ENCODE peak calls at places on chromosome 16, in four cellular contexts. Q, E, F and M are unnamed samples.

GRCh38 chr16:35431829-35432663 is 1972.6 kb downstream of the TP53TG3F start:
- DNase-seq in Q (no peak), E (peak; percentile 46), F (peak; percentile 57), M (no peak)

GRCh38 chr16:54430491-54431030 is 144.0 kb upstream of the IRX3 start:
- DNase-seq in E (no peak), F (no peak), Q (peak; percentile 69), M (no peak)

GRCh38 chr16:30660424-30661251 is 2.4 kb downstream of the FBRS start:
- DNase-seq in F (no peak), Q (no peak), E (no peak), M (no peak)

GRCh38 chr16:85995591-85996461 is 96.9 kb downstream of the IRF8 start:
- DNase-seq in Q (no peak), F (no peak), E (no peak), M (no peak)

GRCh38 chr16:29962344-29962994 is 590 bp downstream of the TMEM219 start:
- DNase-seq in Q (peak; percentile 33), F (no peak), E (peak; percentile 16), M (no peak)

GRCh38 chr16:14405611-14406537 is 224.2 kb downstream of the PARN start:
- DNase-seq in Q (peak; percentile 90), E (peak; percentile 90), F (peak; percentile 100), M (no peak)

GRCh38 chr16:50809561-50809960 is 67.7 kb downstream of the CYLD start:
- DNase-seq in E (no peak), F (no peak), Q (no peak), M (no peak)

GRCh38 chr16:10013364-10013763 is 168.9 kb downstream of the GRIN2A start:
- DNase-seq in E (no peak), F (no peak), Q (no peak), M (no peak)

GRCh38 chr16:27253526-27253930 is 15.0 kb downstream of the NSMCE1 start:
- DNase-seq in E (no peak), F (no peak), Q (no peak), M (no peak)

GRCh38 chr16:76910931-76911330 is 280.1 kb upstream of the MON1B start:
- DNase-seq in E (no peak), Q (no peak), F (no peak), M (no peak)

GRCh38 chr16:67936124-67936875 is at the start of gene PSMB10:
- DNase-seq in Q (peak; percentile 51), E (peak; percentile 62), F (peak; percentile 70), M (peak; percentile 67)

GRCh38 chr16:27439273-27440018 is 37.5 kb downstream of the IL21R start:
- DNase-seq in F (no peak), E (no peak), Q (no peak), M (no peak)

GRCh38 chr16:12539185-12539929 is 264.3 kb downstream of the CPPED1 start:
- DNase-seq in F (no peak), Q (no peak), E (no peak), M (no peak)

GRCh38 chr16:81431554-81432353 is 12.9 kb upstream of the CMIP start:
- DNase-seq in Q (peak; percentile 90), F (no peak), E (no peak), M (peak; percentile 42)

GRCh38 chr16:73240928-73241327 is 193.0 kb upstream of the ZFHX3 start:
- DNase-seq in Q (no peak), F (no peak), E (no peak), M (no peak)

GRCh38 chr16:79871906-79872305 is 271.4 kb upstream of the MAF start:
- DNase-seq in Q (no peak), F (no peak), E (no peak), M (no peak)

GRCh38 chr16:23145608-23146007 is 3.6 kb downstream of the USP31 start:
- DNase-seq in E (no peak), F (no peak), Q (no peak), M (no peak)

GRCh38 chr16:27318399-27319256 is 4.9 kb downstream of the IL4R start:
- DNase-seq in F (no peak), E (no peak), Q (no peak), M (peak; percentile 95)

GRCh38 chr16:52488837-52489289 is 58.1 kb downstream of the TOX3 start:
- DNase-seq in Q (peak; percentile 98), E (no peak), F (no peak), M (no peak)

GRCh38 chr16:17803625-17804410 is 333.1 kb upstream of the XYLT1 start:
- DNase-seq in E (no peak), F (no peak), Q (no peak), M (no peak)
- TF ChIP-seq GABPA in E (no peak), F (no peak), Q (no peak), M (no peak)

GRCh38 chr16:56426585-56426984 is 1.2 kb upstream of the AMFR start:
- DNase-seq in F (no peak), E (no peak), Q (no peak), M (no peak)
- TF ChIP-seq GABPA in F (no peak), E (no peak), Q (no peak), M (no peak)

DNA sequence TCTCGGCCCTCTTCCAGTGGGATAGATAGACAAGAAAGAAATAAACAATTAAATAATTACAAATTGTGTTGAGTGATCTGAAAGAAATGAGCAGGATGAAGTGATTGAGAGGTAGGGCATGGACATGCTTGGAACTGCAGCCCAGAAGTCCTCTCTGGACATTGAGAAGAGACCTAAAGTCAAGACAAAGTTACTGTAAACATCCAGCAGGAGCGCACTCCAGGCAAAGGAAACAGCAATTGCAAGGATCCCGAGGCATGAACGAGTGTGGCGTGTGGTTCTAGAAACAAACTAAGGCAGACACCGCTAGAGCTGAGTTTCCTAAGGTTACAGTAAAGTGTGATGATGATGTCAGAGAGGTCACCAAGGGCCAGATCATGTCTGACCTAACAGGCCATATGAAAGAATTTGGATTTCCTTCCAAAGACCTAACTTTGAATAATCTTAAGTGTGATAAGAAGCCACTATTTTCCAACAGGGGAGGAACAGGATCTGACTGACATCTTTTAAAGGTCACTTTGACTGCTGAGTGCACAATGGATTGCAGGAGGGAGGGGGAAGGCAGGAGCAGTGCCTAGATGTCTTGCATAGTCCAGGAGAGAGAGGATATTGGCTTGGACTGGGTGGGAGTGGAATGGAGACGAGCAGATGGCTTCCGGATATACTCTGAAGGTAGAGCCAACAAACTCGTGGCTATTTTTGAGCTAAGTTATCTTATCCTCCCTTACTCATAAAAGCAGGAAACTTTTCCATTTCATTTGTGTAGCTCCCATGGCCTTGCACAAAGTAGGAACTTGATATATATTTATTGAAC is 19.0 kb downstream of the ABCC12 start:
- DNase-seq in Q (no peak), E (no peak), F (no peak), M (no peak)
- TF ChIP-seq GABPA in Q (no peak), E (no peak), F (no peak), M (no peak)

GRCh38 chr16:11354733-11355574 is 9.7 kb downstream of the RMI2 start:
- DNase-seq in F (no peak), Q (no peak), E (no peak), M (no peak)

GRCh38 chr16:11354407-11354732 is 9.1 kb downstream of the RMI2 start:
- DNase-seq in E (no peak), F (no peak), Q (no peak), M (no peak)

GRCh38 chr16:11358531-11358930 is 13.3 kb downstream of the RMI2 start:
- DNase-seq in F (no peak), E (no peak), Q (no peak), M (no peak)

GRCh38 chr16:11355862-11356261 is 10.6 kb downstream of the RMI2 start:
- DNase-seq in Q (no peak), E (no peak), F (no peak), M (no peak)

DNA sequence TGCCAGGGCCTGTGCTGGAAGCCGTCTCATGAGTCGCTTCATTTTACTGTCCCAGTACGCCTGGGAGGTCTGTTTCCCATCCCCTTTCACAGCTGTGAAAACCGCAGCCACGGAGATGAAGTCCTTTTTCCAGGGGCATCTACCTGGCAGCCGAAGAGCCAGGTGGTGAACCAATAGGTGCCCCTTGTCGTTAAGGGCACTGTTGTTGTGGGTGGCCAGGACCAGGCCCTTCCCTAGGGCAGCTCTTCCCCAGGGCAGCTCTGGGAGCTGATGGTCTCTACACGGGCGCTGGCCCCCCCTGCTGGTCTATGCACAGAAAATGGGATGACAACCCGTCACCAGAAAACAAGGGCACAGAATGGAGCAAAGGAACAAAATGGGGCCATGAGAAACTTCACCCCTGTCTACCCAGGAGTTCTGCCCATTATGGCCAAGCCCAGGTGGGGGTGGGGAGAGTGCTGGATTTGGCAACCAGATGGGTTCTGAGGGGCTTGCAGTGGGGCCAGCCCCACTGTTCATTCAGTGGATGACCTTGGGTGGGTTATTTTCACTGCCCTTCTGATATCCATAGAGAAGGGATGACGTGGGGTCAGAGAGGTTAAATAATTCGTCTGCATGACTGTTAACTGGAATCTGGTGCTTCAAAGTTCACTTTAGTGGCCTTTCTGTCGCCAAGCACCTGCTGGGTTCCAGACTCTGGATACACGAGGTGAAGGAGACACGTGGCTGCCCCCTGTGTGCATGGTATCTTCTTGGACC is 11.5 kb downstream of the RMI2 start:
- DNase-seq in Q (peak; percentile 81), E (peak; percentile 79), F (peak; percentile 85), M (no peak)
- TF ChIP-seq GABPA in Q (no peak), E (no peak), F (peak; percentile 47), M (no peak)

DNA sequence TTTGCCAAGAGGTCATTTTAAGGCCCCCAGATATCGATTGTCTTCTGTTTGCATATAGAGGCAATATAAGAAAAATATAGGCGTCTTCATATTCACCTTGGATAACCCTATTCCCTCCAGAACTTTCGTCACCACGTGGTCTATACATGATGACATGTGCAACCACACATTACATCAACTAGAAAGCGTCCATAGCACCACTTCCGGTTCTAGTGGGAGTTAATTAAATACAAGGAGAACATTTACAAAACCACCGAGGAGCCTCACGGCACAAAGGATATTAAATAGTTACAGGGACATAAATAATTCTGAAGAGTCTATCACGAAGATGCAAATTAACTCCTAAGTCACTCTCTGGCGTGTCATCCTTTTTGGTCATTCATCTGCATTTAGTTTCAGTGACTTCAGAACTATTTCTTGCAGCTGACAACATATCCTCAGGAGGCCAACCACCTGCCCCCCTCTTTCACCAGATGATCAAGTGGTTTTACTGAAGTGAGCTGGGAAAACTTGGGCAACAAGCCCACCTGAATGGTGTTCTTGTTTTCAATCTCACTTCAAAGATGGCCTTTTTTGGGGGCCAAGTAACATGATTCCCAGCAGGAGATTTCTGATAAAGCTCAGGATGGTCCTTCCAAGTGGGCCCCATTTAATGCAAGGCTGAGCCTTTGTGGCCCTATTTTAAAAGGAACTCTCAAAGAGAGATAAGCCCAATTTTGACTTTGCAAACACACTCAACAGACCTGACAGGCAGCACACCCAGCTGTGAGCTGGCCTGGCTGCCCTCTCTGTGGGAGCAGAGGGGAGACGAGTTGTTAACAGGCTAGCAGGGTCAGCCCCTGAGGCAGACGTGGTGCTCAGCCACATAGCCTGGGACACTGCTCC is 15.3 kb downstream of the CMTM3 start:
- DNase-seq in Q (no peak), F (no peak), E (peak; percentile 48), M (no peak)
- TF ChIP-seq GABPA in Q (no peak), F (no peak), E (peak; percentile 84), M (no peak)